ENCODE peak calls at places on chromosomes 6 and 20, in five cellular contexts. E is AG09309, D is iPS DF 6.9, B is spleen, S is fibroblast of the aortic adventitia. P is an unnamed sample.

GRCh38 chr6:152552616-152553209 is 84.4 kb downstream of the SYNE1 start:
- DNase-seq in E (peak; percentile 18), D (peak; percentile 54), B (peak; percentile 85), S (peak; percentile 84), P (peak; percentile 6)

GRCh38 chr6:51526922-51527321 is 560.5 kb downstream of the PKHD1 start:
- DNase-seq in E (no peak), D (no peak), B (no peak), S (no peak), P (no peak)

GRCh38 chr6:146357578-146358340 is 185.9 kb upstream of the RAB32 start:
- DNase-seq in E (peak; percentile 81), D (no peak), B (no peak), S (peak; percentile 96), P (no peak)

GRCh38 chr20:58458342-58459057 is 56.7 kb downstream of the APCDD1L start:
- DNase-seq in E (no peak), D (no peak), B (no peak), S (no peak), P (no peak)

GRCh38 chr20:53322651-53323050 is 271.0 kb downstream of the ZNF217 start:
- DNase-seq in E (no peak), D (no peak), B (no peak), S (no peak), P (no peak)

GRCh38 chr6:53492860-53493634 is 51.9 kb downstream of the GCLC start:
- DNase-seq in E (peak; percentile 46), D (no peak), B (no peak), S (peak; percentile 83), P (no peak)

GRCh38 chr6:112218563-112218962 is 35.8 kb downstream of the LAMA4 start:
- DNase-seq in E (no peak), D (no peak), B (no peak), S (peak; percentile 85), P (no peak)

GRCh38 chr20:42958367-42959112 is 231.2 kb downstream of the PTPRT start:
- DNase-seq in E (no peak), D (no peak), B (no peak), S (no peak), P (no peak)

GRCh38 chr6:56803594-56803993 is 151.3 kb upstream of the BEND6 start:
- DNase-seq in E (no peak), D (no peak), B (no peak), S (peak; percentile 80), P (no peak)

GRCh38 chr6:28597924-28598323 is 72.2 kb downstream of the GPX5 start:
- DNase-seq in E (no peak), D (no peak), B (no peak), S (no peak), P (no peak)
- H3K4me3 ChIP-seq in E (no peak overlapping the region), D (peak overlapping the region; percentile 73), B (no peak overlapping the region), S (peak overlapping the region; percentile 51), P (no peak overlapping the region)

GRCh38 chr6:26739811-26740210 is 80.3 kb upstream of the ZNF322 start:
- DNase-seq in E (no peak), D (no peak), B (no peak), S (no peak), P (no peak)

GRCh38 chr6:26743157-26743821 is 83.7 kb upstream of the ZNF322 start:
- DNase-seq in E (peak; percentile 27), D (no peak), B (no peak), S (peak; percentile 53), P (no peak)

GRCh38 chr6:26743941-26744699 is 84.6 kb upstream of the ZNF322 start:
- DNase-seq in E (no peak), D (no peak), B (no peak), S (no peak), P (no peak)
- H3K4me3 ChIP-seq in E (no peak overlapping the region), D (peak overlapping the region; percentile 66), B (no peak overlapping the region), S (no peak overlapping the region), P (no peak overlapping the region)

DNA sequence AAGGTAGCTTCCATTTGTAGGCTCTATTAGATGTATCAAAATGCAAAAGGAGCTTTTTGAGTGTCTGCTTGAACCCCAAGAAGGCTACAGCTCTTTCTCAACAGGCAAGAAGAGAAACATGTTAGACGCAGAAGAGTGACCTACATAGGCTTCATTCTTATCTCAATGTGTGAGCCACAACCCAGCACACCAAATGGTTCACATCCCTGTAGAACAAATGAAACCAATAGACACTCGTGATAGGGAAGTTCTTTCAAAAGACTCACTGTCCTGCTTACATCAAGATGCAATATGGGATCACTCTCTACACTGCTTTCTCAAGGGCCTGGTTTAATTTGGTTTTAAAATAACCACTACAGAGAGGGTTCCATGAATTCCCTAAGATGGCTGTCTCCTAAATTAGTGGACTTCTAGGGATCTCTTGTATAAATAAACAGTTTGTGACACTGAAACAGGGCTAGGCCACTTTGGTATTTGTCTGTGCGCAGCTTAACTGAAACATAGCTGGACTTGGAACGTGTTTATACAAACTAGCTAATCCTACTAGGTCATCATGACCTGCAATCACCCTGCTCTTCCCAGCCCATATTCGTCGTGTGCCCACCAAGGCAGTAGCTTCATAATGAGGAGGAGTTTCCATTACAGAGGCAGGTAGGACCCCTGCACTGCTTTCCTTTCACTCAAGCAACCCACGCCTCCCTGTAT is 225.4 kb upstream of the PREP start:
- DNase-seq in E (no peak), D (no peak), B (no peak), S (no peak), P (no peak)
- H3K4me3 ChIP-seq in E (no peak overlapping the region), D (no peak overlapping the region), B (no peak overlapping the region), S (no peak overlapping the region), P (no peak overlapping the region)

GRCh38 chr6:139540276-139540675 is 165.8 kb upstream of the CITED2 start:
- DNase-seq in E (peak; percentile 69), D (no peak), B (peak; percentile 76), S (peak; percentile 73), P (peak; percentile 46)
- H3K4me3 ChIP-seq in E (no peak overlapping the region), D (no peak overlapping the region), B (no peak overlapping the region), S (no peak overlapping the region), P (peak overlapping the region; percentile 23)

GRCh38 chr6:7115452-7116223 is 7.9 kb downstream of the RREB1 start:
- DNase-seq in E (no peak), D (no peak), B (no peak), S (peak; percentile 57), P (no peak)

GRCh38 chr6:7114744-7115451 is 7.1 kb downstream of the RREB1 start:
- DNase-seq in E (no peak), D (no peak), B (no peak), S (no peak), P (no peak)

GRCh38 chr6:7110092-7110792 is 2.5 kb downstream of the RREB1 start:
- DNase-seq in E (no peak), D (no peak), B (no peak), S (no peak), P (no peak)

GRCh38 chr6:7111095-7111690 is 3.4 kb downstream of the RREB1 start:
- DNase-seq in E (no peak), D (no peak), B (no peak), S (no peak), P (no peak)

DNA sequence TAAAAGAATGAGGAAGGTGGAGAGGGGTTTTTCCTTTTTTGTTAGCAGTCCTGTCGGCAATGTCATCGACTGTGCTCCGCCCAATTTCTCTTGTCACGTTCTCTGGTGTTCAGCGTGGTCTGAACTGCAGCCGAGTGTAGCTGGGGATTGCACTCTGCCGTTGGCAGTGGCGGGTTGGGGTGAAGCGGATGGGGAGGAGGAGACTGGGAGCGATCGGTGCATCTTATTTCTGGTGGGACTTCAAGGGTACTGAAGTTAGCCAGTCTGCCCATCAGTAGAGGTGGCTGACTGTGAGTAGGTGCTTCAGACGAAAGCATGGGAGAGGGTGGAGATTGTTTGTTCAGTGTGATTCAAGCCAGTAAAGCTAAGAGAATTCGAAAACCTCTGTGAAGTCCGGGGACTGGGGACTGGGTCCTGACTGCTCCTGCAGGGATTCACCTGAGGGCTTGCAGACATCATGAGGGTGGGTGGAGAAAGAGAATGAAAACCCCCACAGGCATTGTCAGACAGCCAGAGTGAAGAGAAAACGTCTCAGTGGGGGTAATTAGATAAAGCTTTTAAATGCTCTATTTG is 5.1 kb downstream of the RREB1 start:
- DNase-seq in E (no peak), D (no peak), B (peak; percentile 83), S (no peak), P (peak; percentile 41)
- H3K4me3 ChIP-seq in E (no peak overlapping the region), D (no peak overlapping the region), B (no peak overlapping the region), S (no peak overlapping the region), P (no peak overlapping the region)

DNA sequence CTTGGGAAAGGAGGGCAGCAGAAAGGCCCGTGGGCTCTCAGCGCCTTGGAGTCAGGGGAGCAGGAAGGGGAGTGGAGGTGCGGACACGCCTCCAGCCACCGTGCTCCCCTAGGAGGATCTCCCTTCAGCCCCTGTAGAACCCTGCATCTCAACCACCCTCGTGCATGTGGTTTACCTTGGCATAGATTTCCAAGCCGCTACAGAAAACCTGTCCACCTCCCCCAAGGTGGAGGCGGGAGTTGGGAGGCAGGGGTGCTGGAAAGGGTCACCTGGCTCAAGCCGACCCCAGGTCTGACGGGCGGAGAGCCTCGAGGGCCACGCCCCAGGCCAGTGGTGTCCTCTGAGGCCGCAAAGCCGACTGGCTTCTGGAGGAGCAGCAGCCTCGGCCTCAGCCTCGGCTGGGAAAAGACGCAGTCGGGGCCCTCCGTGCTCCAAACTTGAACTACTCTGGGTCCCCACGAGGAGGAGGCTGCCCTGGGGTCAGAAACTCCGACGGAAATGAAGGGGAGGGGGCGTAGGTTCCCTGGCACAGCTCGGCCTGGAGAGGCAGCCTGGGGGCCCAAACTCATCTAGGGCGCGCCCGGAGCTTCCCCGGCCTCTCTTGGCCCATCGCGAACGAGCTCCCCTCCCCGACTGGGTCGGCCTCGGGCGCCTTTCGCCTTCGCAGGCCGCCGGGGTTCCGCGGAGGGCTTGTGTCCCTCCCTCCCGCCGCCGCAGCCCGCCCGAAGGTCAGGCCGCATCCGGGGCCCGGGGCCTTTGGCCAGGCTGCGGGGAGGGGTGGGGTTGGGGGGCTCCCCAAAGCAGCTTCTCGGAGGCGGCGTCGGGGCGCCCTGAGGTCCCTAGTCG is 6.3 kb upstream of the FOXF2 start:
- DNase-seq in E (no peak), D (no peak), B (no peak), S (no peak), P (no peak)
- H3K4me3 ChIP-seq in E (no peak overlapping the region), D (peak overlapping the region; percentile 10), B (no peak overlapping the region), S (no peak overlapping the region), P (no peak overlapping the region)

DNA sequence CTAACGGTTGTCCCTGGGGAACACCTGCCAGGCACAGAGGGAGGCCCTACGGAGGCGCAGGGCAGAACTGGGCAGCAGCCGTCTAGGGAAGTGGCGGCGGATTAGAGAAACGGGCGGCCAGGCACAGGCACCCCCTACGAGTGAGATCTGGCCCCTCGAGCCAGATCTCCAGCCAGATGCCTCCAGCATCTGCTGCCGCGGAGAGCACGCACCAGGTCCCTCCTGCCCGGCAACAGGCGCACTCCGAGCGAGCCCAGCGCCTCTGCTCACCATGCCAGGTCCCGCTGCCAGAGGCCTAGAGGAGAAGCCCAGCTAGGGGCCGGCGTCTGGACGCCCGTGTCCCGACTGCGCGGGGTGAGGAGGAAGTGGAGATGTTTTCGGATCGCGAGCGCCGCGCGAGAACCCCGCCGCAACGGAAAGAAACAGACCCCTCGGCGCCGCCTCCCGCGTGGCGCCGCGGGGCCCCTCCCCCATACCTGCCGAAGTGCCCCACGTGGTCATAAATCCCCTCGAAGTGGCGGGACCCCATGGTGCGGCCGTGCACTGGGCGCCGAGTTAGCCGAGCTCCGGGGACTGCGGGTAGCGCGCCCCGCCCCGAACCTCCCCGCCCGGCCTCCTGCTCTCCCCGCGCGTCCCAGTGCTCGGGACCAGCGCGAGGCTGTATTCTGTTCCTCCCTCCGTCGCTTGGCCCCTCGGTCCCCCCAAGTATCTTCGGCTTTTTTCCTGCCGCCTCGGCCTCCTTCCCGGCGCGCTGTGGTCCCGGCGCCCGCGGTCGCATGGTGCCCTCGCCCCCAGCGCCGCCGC is at the start of gene SLC22A16:
- DNase-seq in E (no peak), D (no peak), B (peak; percentile 83), S (peak; percentile 10), P (no peak)
- H3K4me3 ChIP-seq in E (peak within 1 kb of the TSS; percentile 27), D (peak within 1 kb of the TSS; percentile 17), B (no peak within 1 kb of the TSS), S (peak within 1 kb of the TSS; percentile 54), P (peak within 1 kb of the TSS; percentile 25)

P was measured in gastrocnemius medialis.